ENCODE peak calls at places on chromosome 17, in seven cellular contexts. D is memory B cell; B is stimulated activated CD8-positive, alpha-beta memory T cell treated with anti-CD3 and anti-CD28 coated beads, Interleukin-12 subunit alpha, Interleukin-12 subunit beta, amount 100 ng/mL, for 1 hour; O is activated naive CD8-positive, alpha-beta T cell treated with anti-CD3 and anti-CD28 coated beads for 36 hours; C is COR-L47; X is activated CD8-positive, alpha-beta T cell treated with anti-CD3 and anti-CD28 coated beads, Interleukin-2, amount 10 ng/mL, durations not matched to agents 7 days and 5 days; M is EL. J is an unnamed sample.

GRCh38 chr17:74042744-74043486 is 160.6 kb upstream of the RPL38 start:
- DNase-seq in D (no peak), B (no peak), O (peak; percentile 18), C (no peak), X (no peak), M (peak; percentile 17), J (peak; percentile 39)

GRCh38 chr17:7951143-7951792 is 19.3 kb downstream of the CNTROB start:
- DNase-seq in D (peak; percentile 16), B (no peak), O (peak; percentile 56), C (no peak), X (peak; percentile 73), M (no peak), J (no peak)

GRCh38 chr17:81396278-81396721 is 1.0 kb downstream of the BAHCC1 start:
- DNase-seq in D (no peak), B (no peak), O (no peak), C (no peak), X (no peak), M (no peak), J (peak; percentile 55)

GRCh38 chr17:21523482-21524210 is 147.5 kb downstream of the KCNJ12 start:
- DNase-seq in D (no peak), B (no peak), O (no peak), C (no peak), X (no peak), M (no peak), J (no peak)

GRCh38 chr17:73571524-73572130 is 72.6 kb downstream of the SDK2 start:
- DNase-seq in D (no peak), B (no peak), O (no peak), C (no peak), X (no peak), M (no peak), J (no peak)

GRCh38 chr17:50763716-50764450 is 3.4 kb downstream of the ANKRD40CL start:
- DNase-seq in D (no peak), B (no peak), O (no peak), C (peak; percentile 22), X (no peak), M (no peak), J (peak; percentile 25)

GRCh38 chr17:7325031-7325528 is 4.1 kb downstream of the NEURL4 start:
- DNase-seq in D (no peak), B (no peak), O (no peak), C (no peak), X (no peak), M (no peak), J (no peak)

GRCh38 chr17:21548236-21548635 is 144.1 kb upstream of the KCNJ18 start:
- DNase-seq in D (no peak), B (no peak), O (no peak), C (no peak), X (no peak), M (peak; percentile 48), J (no peak)

GRCh38 chr17:34926661-34927060 is 34.6 kb downstream of the CCT6B start:
- DNase-seq in D (no peak), B (no peak), O (no peak), C (no peak), X (no peak), M (no peak), J (no peak)

J was measured in NCI-H345.